ENCODE peak calls at places on chromosomes 12 and 14, in ten cellular contexts. X is left ventricle myocardium inferior; G is CD4-positive, alpha-beta T cell; W is pancreas; R is neuronal stem cell; H is Peyer's patch; L is lung; Y is stomach; C is dorsolateral prefrontal cortex; D is right cardiac atrium. S is an unnamed sample.

GRCh38 chr14:27371868-27372267 is 774.0 kb upstream of the NOVA1 start:
- DNase-seq in X (no peak), G (no peak), W (no peak), R (no peak), H (no peak), L (no peak), Y (no peak), C (no peak), D (no peak), S (no peak)

GRCh38 chr14:101737414-101738367 is 23.8 kb upstream of the PPP2R5C start:
- DNase-seq in X (no peak), G (peak), W (no peak), R (no peak), H (no peak), L (peak), Y (no peak), C (no peak), D (no peak), S (no peak)

GRCh38 chr14:53020193-53020932 is 69.5 kb upstream of the FERMT2 start:
- DNase-seq in X (no peak), G (no peak), W (no peak), R (no peak), H (no peak), L (no peak), Y (no peak), C (no peak), D (no peak), S (no peak)

GRCh38 chr12:62123721-62124203 is 136.4 kb upstream of the USP15 start:
- DNase-seq in X (no peak), G (peak), W (peak), R (peak), H (no peak), L (no peak), Y (peak), C (peak), D (no peak), S (no peak)

GRCh38 chr14:70822706-70823185 is 13.4 kb upstream of the MAP3K9 start:
- DNase-seq in X (peak), G (peak), W (no peak), R (peak), H (peak), L (no peak), Y (peak), C (no peak), D (peak), S (no peak)

GRCh38 chr12:67798763-67799162 is 150.2 kb downstream of the DYRK2 start:
- DNase-seq in X (no peak), G (no peak), W (no peak), R (no peak), H (no peak), L (no peak), Y (no peak), C (no peak), D (no peak), S (no peak)

GRCh38 chr12:5085896-5086295 is 42.2 kb downstream of the KCNA5 start:
- DNase-seq in X (no peak), G (no peak), W (no peak), R (no peak), H (no peak), L (no peak), Y (no peak), C (no peak), D (no peak), S (peak)

GRCh38 chr14:92907316-92907911 is 15.5 kb upstream of the CHGA start:
- DNase-seq in X (no peak), G (no peak), W (no peak), R (no peak), H (no peak), L (no peak), Y (no peak), C (no peak), D (no peak), S (no peak)

GRCh38 chr14:106586098-106586704 is 1059.8 kb downstream of the TMEM121 start:
- DNase-seq in X (no peak), G (peak), W (peak), R (no peak), H (peak), L (no peak), Y (peak), C (no peak), D (no peak), S (no peak)

GRCh38 chr12:130026608-130027176 is 122.9 kb upstream of the TMEM132D start:
- DNase-seq in X (no peak), G (no peak), W (peak), R (no peak), H (peak), L (no peak), Y (peak), C (peak), D (no peak), S (no peak)

GRCh38 chr12:124675881-124676688 is 108.7 kb upstream of the NCOR2 start:
- DNase-seq in X (no peak), G (no peak), W (no peak), R (no peak), H (no peak), L (no peak), Y (no peak), C (no peak), D (peak), S (peak)

GRCh38 chr14:20499881-20500280 is 5.5 kb upstream of the RNASE10 start:
- DNase-seq in X (no peak), G (no peak), W (no peak), R (no peak), H (no peak), L (no peak), Y (no peak), C (no peak), D (no peak), S (no peak)

GRCh38 chr12:123816896-123817537 is 54.9 kb downstream of the DNAH10 start:
- DNase-seq in X (no peak), G (no peak), W (no peak), R (no peak), H (no peak), L (no peak), Y (no peak), C (no peak), D (no peak), S (no peak)

GRCh38 chr14:26594756-26595545 is 2.9 kb downstream of the NOVA1 start:
- DNase-seq in X (no peak), G (no peak), W (no peak), R (no peak), H (no peak), L (no peak), Y (no peak), C (no peak), D (no peak), S (no peak)

GRCh38 chr14:31941487-31941886 is 135.6 kb upstream of the ARHGAP5 start:
- DNase-seq in X (no peak), G (no peak), W (no peak), R (no peak), H (no peak), L (no peak), Y (no peak), C (no peak), D (no peak), S (no peak)

GRCh38 chr14:68405959-68406358 is 386.9 kb downstream of the ZFP36L1 start:
- DNase-seq in X (no peak), G (no peak), W (no peak), R (no peak), H (no peak), L (no peak), Y (no peak), C (no peak), D (no peak), S (no peak)

GRCh38 chr14:60723218-60724079 is 702 bp downstream of the SIX4 start:
- DNase-seq in X (no peak), G (peak), W (peak), R (peak), H (peak), L (peak), Y (peak), C (no peak), D (peak), S (peak)

GRCh38 chr12:42468341-42468821 is 121.2 kb downstream of the PRICKLE1 start:
- DNase-seq in X (peak), G (no peak), W (no peak), R (no peak), H (peak), L (no peak), Y (no peak), C (no peak), D (peak), S (no peak)

GRCh38 chr12:74660442-74660841 is 122.8 kb downstream of the ATXN7L3B start:
- DNase-seq in X (no peak), G (no peak), W (no peak), R (no peak), H (no peak), L (no peak), Y (no peak), C (no peak), D (no peak), S (no peak)

GRCh38 chr12:32897276-32897615 is 669 bp upstream of the PKP2 start:
- DNase-seq in X (no peak), G (no peak), W (no peak), R (no peak), H (no peak), L (no peak), Y (no peak), C (no peak), D (no peak), S (no peak)

GRCh38 chr14:92316937-92317336 is 6.0 kb upstream of the SLC24A4 start:
- DNase-seq in X (no peak), G (no peak), W (no peak), R (no peak), H (no peak), L (no peak), Y (no peak), C (no peak), D (no peak), S (no peak)

GRCh38 chr12:90682398-90682797 is 272.6 kb downstream of the CCER1 start:
- DNase-seq in X (no peak), G (no peak), W (no peak), R (no peak), H (no peak), L (no peak), Y (no peak), C (no peak), D (no peak), S (no peak)

GRCh38 chr12:14260011-14260993 is 105.2 kb upstream of the ATF7IP start:
- DNase-seq in X (peak), G (no peak), W (peak), R (peak), H (peak), L (peak), Y (peak), C (peak), D (peak), S (peak)

GRCh38 chr12:90978117-90978770 is 23.3 kb upstream of the CCER1 start:
- DNase-seq in X (no peak), G (no peak), W (no peak), R (peak), H (no peak), L (no peak), Y (no peak), C (no peak), D (no peak), S (peak)

GRCh38 chr12:49983892-49984291 is 11.1 kb downstream of the AQP6 start:
- DNase-seq in X (no peak), G (no peak), W (no peak), R (no peak), H (no peak), L (no peak), Y (no peak), C (no peak), D (no peak), S (no peak)

GRCh38 chr12:92445253-92446081 is 257.3 kb upstream of the PLEKHG7 start:
- DNase-seq in X (no peak), G (no peak), W (no peak), R (no peak), H (peak), L (no peak), Y (no peak), C (no peak), D (no peak), S (no peak)

GRCh38 chr12:46553266-46553665 is 180.7 kb upstream of the SLC38A2 start:
- DNase-seq in X (no peak), G (no peak), W (no peak), R (no peak), H (no peak), L (no peak), Y (no peak), C (no peak), D (no peak), S (peak)

GRCh38 chr14:31371651-31372050 is 48.7 kb downstream of the HEATR5A start:
- DNase-seq in X (no peak), G (no peak), W (no peak), R (no peak), H (no peak), L (no peak), Y (no peak), C (no peak), D (no peak), S (no peak)

GRCh38 chr14:22549981-22550670 is 38.9 kb downstream of the DAD1 start:
- DNase-seq in X (no peak), G (peak), W (no peak), R (no peak), H (peak), L (no peak), Y (no peak), C (no peak), D (no peak), S (peak)

DNA sequence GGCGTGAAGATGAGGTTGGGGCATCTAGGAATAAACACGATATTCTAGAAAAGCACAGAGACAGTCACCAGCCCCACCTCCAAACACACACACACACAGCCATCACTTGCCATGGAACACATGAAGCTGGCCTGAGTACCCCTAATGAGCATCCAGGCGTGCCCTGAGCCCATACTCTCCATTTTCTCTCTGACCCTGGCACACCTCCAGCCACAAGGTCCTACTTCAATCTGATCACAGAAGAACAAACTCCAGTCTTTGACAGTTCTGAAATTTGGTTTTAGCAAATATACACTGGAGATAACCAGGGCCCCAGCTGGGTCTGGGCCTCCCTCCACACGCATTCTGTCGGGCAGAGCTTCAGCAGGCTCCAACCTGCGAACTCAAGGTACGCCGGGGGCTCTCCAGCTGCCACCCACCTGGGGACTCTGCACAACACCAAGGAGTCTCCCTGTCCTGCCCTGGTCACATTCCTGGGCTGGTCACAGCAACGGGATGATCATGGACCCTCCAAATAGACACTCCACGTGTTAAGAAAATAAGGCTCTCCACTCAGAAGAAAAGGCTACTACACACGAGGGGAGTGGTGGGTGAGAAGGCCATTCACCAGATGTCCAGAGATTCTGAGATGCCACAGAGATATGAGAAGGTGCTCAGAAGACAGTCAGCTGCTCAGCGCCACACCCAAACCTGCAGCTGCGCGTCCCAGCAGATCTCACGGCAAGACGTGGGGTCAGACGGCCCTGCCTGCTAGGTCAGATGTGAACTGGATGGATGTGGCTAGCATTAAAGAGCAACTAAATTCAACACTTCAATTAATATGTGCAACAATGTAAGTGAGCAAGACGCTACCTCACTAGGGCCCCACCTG is 57.0 kb upstream of the PNMA1 start:
- DNase-seq in X (no peak), G (no peak), W (no peak), R (no peak), H (no peak), L (no peak), Y (no peak), C (no peak), D (no peak), S (no peak)
- H3K27ac ChIP-seq in X (peak), G (peak), W (peak), R (no peak), H (peak), L (peak), Y (peak), C (peak), D (peak), S (no peak)

GRCh38 chr14:97029800-97030199 is 232.6 kb downstream of the VRK1 start:
- DNase-seq in X (no peak), G (no peak), W (no peak), R (no peak), H (no peak), L (no peak), Y (no peak), C (no peak), D (no peak), S (no peak)
- H3K27ac ChIP-seq in X (no peak), G (no peak), W (no peak), R (no peak), H (no peak), L (no peak), Y (no peak), C (no peak), D (no peak), S (no peak)

GRCh38 chr12:30795410-30795659 is 40.6 kb upstream of the CAPRIN2 start:
- DNase-seq in X (no peak), G (no peak), W (no peak), R (peak), H (no peak), L (no peak), Y (no peak), C (no peak), D (no peak), S (no peak)
- H3K27ac ChIP-seq in X (peak), G (no peak), W (no peak), R (peak), H (no peak), L (no peak), Y (peak), C (no peak), D (peak), S (peak)

GRCh38 chr12:120903382-120903817 is 758 bp downstream of the SPPL3 start:
- DNase-seq in X (peak), G (peak), W (peak), R (peak), H (peak), L (peak), Y (peak), C (peak), D (peak), S (peak)
- H3K27ac ChIP-seq in X (peak), G (peak), W (peak), R (no peak), H (peak), L (peak), Y (peak), C (peak), D (peak), S (peak)

S was measured in SJSA1.